ENCODE peak calls at places on chromosomes 7 and 10, in six cellular contexts. L is activated CD4-positive, alpha-beta T cell treated with anti-CD3 and anti-CD28 coated beads, Interleukin-2, amount 10 ng/mL, durations not matched to agents 24 days and 14 days; R is mesothelial cell of epicardium; W is upper lobe of right lung; Q is endodermal cell; C is NCI-H1092. A is an unnamed sample.

GRCh38 chr7:34756025-34756437 is 98.0 kb downstream of the NPSR1 start:
- DNase-seq in L (no peak), R (no peak), W (no peak), Q (no peak), C (peak), A (no peak)

GRCh38 chr7:131889572-131890150 is 333.2 kb upstream of the PODXL start:
- DNase-seq in L (no peak), R (no peak), W (no peak), Q (peak), C (no peak), A (no peak)

GRCh38 chr7:24979863-24980694 is at the start of gene OSBPL3:
- DNase-seq in L (peak), R (peak), W (peak), Q (peak), C (peak), A (peak)

GRCh38 chr10:44958196-44958896 is 1.3 kb upstream of the RASSF4 start:
- DNase-seq in L (no peak), R (no peak), W (no peak), Q (peak), C (no peak), A (peak)

GRCh38 chr10:48878091-48878490 is 61.5 kb downstream of the LRRC18 start:
- DNase-seq in L (peak), R (no peak), W (no peak), Q (no peak), C (no peak), A (no peak)

GRCh38 chr10:110667620-110668343 is 23.6 kb downstream of the RBM20 start:
- DNase-seq in L (no peak), R (no peak), W (no peak), Q (peak), C (no peak), A (no peak)

GRCh38 chr10:89047397-89047796 is 56.8 kb downstream of the FAS start:
- DNase-seq in L (no peak), R (no peak), W (no peak), Q (no peak), C (no peak), A (no peak)

GRCh38 chr7:100590077-100590737 is 4.1 kb downstream of the FBXO24 start:
- DNase-seq in L (no peak), R (no peak), W (peak), Q (no peak), C (no peak), A (no peak)

GRCh38 chr7:107027208-107027607 is 17.3 kb upstream of the PRKAR2B start:
- DNase-seq in L (no peak), R (no peak), W (no peak), Q (no peak), C (no peak), A (no peak)

GRCh38 chr10:72010234-72010992 is 46.2 kb downstream of the CHST3 start:
- DNase-seq in L (no peak), R (no peak), W (no peak), Q (no peak), C (no peak), A (no peak)

GRCh38 chr7:44052771-44053365 is 8.4 kb downstream of the DBNL start:
- DNase-seq in L (no peak), R (no peak), W (peak), Q (no peak), C (no peak), A (no peak)

GRCh38 chr7:81367335-81367801 is 402.5 kb downstream of the HGF start:
- DNase-seq in L (no peak), R (no peak), W (no peak), Q (no peak), C (no peak), A (peak)

GRCh38 chr10:36903040-36903439 is 222.4 kb upstream of the ANKRD30A start:
- DNase-seq in L (no peak), R (no peak), W (no peak), Q (no peak), C (no peak), A (no peak)

GRCh38 chr7:3482147-3482921 is 181.3 kb downstream of the SDK1 start:
- DNase-seq in L (no peak), R (no peak), W (no peak), Q (peak), C (peak), A (peak)

GRCh38 chr7:2710901-2711551 is 23.0 kb downstream of the AMZ1 start:
- DNase-seq in L (peak), R (no peak), W (no peak), Q (peak), C (no peak), A (no peak)

GRCh38 chr7:97271619-97272018 is 154.1 kb downstream of the SDHAF3 start:
- DNase-seq in L (no peak), R (no peak), W (no peak), Q (no peak), C (no peak), A (no peak)

GRCh38 chr7:140005754-140006503 is 56.8 kb downstream of the PARP12 start:
- DNase-seq in L (no peak), R (no peak), W (peak), Q (peak), C (no peak), A (no peak)

GRCh38 chr10:15214237-15214636 is 45.7 kb upstream of the NMT2 start:
- DNase-seq in L (no peak), R (no peak), W (no peak), Q (no peak), C (no peak), A (no peak)

GRCh38 chr10:96829029-96829773 is 2.9 kb upstream of the LCOR start:
- DNase-seq in L (no peak), R (no peak), W (no peak), Q (no peak), C (no peak), A (no peak)

GRCh38 chr10:121110369-121110768 is 259.2 kb downstream of the WDR11 start:
- DNase-seq in L (no peak), R (no peak), W (no peak), Q (no peak), C (no peak), A (no peak)

GRCh38 chr7:157386979-157387800 is 50.4 kb downstream of the DNAJB6 start:
- DNase-seq in L (peak), R (peak), W (peak), Q (peak), C (no peak), A (peak)

A was measured in NCI-H226.